ENCODE peak calls at places on chromosomes 13 and 19, in seven cellular contexts. One of them, this sample, is unnamed.

GRCh38 chr13:85419611-85420010 is 379.6 kb downstream of the SLITRK6 start:
- DNase-seq in uterus: no peak
- DNase-seq in CD4-positive, CD25-positive, alpha-beta regulatory T cell: no peak
- DNase-seq in NCI-H1436: no peak
- DNase-seq in Calu3: no peak
- DNase-seq in mucosa of descending colon: no peak
- DNase-seq in midbrain: no peak
- DNase-seq in this sample: no peak

GRCh38 chr19:6066661-6067646 is 43.3 kb downstream of the RFX2 start:
- DNase-seq in uterus: peak; percentile 96
- DNase-seq in CD4-positive, CD25-positive, alpha-beta regulatory T cell: no peak
- DNase-seq in NCI-H1436: peak; percentile 97
- DNase-seq in Calu3: peak; percentile 85
- DNase-seq in mucosa of descending colon: peak; percentile 92
- DNase-seq in midbrain: peak; percentile 41
- DNase-seq in this sample: peak; percentile 95

GRCh38 chr19:30719189-30719990 is 347.2 kb downstream of the ZNF536 start:
- DNase-seq in uterus: peak; percentile 69
- DNase-seq in CD4-positive, CD25-positive, alpha-beta regulatory T cell: no peak
- DNase-seq in NCI-H1436: no peak
- DNase-seq in Calu3: peak; percentile 38
- DNase-seq in mucosa of descending colon: peak; percentile 63
- DNase-seq in midbrain: no peak
- DNase-seq in this sample: no peak

GRCh38 chr13:60754691-60755090 is 357.7 kb downstream of the TDRD3 start:
- DNase-seq in uterus: no peak
- DNase-seq in CD4-positive, CD25-positive, alpha-beta regulatory T cell: no peak
- DNase-seq in NCI-H1436: no peak
- DNase-seq in Calu3: no peak
- DNase-seq in mucosa of descending colon: no peak
- DNase-seq in midbrain: no peak
- DNase-seq in this sample: no peak

GRCh38 chr13:95676100-95676774 is 702 bp upstream of the DNAJC3 start:
- DNase-seq in uterus: no peak
- DNase-seq in CD4-positive, CD25-positive, alpha-beta regulatory T cell: peak; percentile 4
- DNase-seq in NCI-H1436: no peak
- DNase-seq in Calu3: peak; percentile 6
- DNase-seq in mucosa of descending colon: peak; percentile 36
- DNase-seq in midbrain: peak; percentile 31
- DNase-seq in this sample: peak; percentile 13

GRCh38 chr19:29311391-29311790 is 98.4 kb upstream of the UQCRFS1 start:
- DNase-seq in uterus: no peak
- DNase-seq in CD4-positive, CD25-positive, alpha-beta regulatory T cell: no peak
- DNase-seq in NCI-H1436: peak; percentile 84
- DNase-seq in Calu3: no peak
- DNase-seq in mucosa of descending colon: no peak
- DNase-seq in midbrain: no peak
- DNase-seq in this sample: no peak

GRCh38 chr13:30165791-30166190 is 141.6 kb downstream of the KATNAL1 start:
- DNase-seq in uterus: no peak
- DNase-seq in CD4-positive, CD25-positive, alpha-beta regulatory T cell: no peak
- DNase-seq in NCI-H1436: no peak
- DNase-seq in Calu3: no peak
- DNase-seq in mucosa of descending colon: no peak
- DNase-seq in midbrain: peak; percentile 30
- DNase-seq in this sample: peak; percentile 70

GRCh38 chr13:66984241-66984640 is 245.9 kb downstream of the PCDH9 start:
- DNase-seq in uterus: no peak
- DNase-seq in CD4-positive, CD25-positive, alpha-beta regulatory T cell: no peak
- DNase-seq in NCI-H1436: no peak
- DNase-seq in Calu3: no peak
- DNase-seq in mucosa of descending colon: no peak
- DNase-seq in midbrain: no peak
- DNase-seq in this sample: peak; percentile 48

GRCh38 chr19:47427241-47428176 is 8.2 kb upstream of the MEIS3 start:
- DNase-seq in uterus: peak; percentile 81
- DNase-seq in CD4-positive, CD25-positive, alpha-beta regulatory T cell: peak; percentile 58
- DNase-seq in NCI-H1436: peak; percentile 79
- DNase-seq in Calu3: peak; percentile 89
- DNase-seq in mucosa of descending colon: peak; percentile 57
- DNase-seq in midbrain: peak; percentile 35
- DNase-seq in this sample: peak; percentile 26

GRCh38 chr13:49140910-49141611 is 79.1 kb upstream of the MLNR start:
- DNase-seq in uterus: no peak
- DNase-seq in CD4-positive, CD25-positive, alpha-beta regulatory T cell: no peak
- DNase-seq in NCI-H1436: no peak
- DNase-seq in Calu3: no peak
- DNase-seq in mucosa of descending colon: no peak
- DNase-seq in midbrain: no peak
- DNase-seq in this sample: no peak

GRCh38 chr13:41643502-41643901 is 186.2 kb downstream of the RGCC start:
- DNase-seq in uterus: no peak
- DNase-seq in CD4-positive, CD25-positive, alpha-beta regulatory T cell: no peak
- DNase-seq in NCI-H1436: no peak
- DNase-seq in Calu3: no peak
- DNase-seq in mucosa of descending colon: no peak
- DNase-seq in midbrain: no peak
- DNase-seq in this sample: peak; percentile 40

GRCh38 chr13:94028234-94029145 is 451.0 kb downstream of the DCT start:
- DNase-seq in uterus: no peak
- DNase-seq in CD4-positive, CD25-positive, alpha-beta regulatory T cell: no peak
- DNase-seq in NCI-H1436: peak; percentile 78
- DNase-seq in Calu3: no peak
- DNase-seq in mucosa of descending colon: no peak
- DNase-seq in midbrain: peak; percentile 29
- DNase-seq in this sample: no peak

GRCh38 chr13:84903391-84903790 is 895.8 kb downstream of the SLITRK6 start:
- DNase-seq in uterus: no peak
- DNase-seq in CD4-positive, CD25-positive, alpha-beta regulatory T cell: no peak
- DNase-seq in NCI-H1436: no peak
- DNase-seq in Calu3: no peak
- DNase-seq in mucosa of descending colon: no peak
- DNase-seq in midbrain: no peak
- DNase-seq in this sample: no peak

GRCh38 chr13:50911051-50911690 is 1.6 kb downstream of the RNASEH2B start:
- DNase-seq in uterus: no peak
- DNase-seq in CD4-positive, CD25-positive, alpha-beta regulatory T cell: no peak
- DNase-seq in NCI-H1436: no peak
- DNase-seq in Calu3: no peak
- DNase-seq in mucosa of descending colon: no peak
- DNase-seq in midbrain: no peak
- DNase-seq in this sample: no peak

GRCh38 chr13:25990801-25991200 is 61.0 kb downstream of the SHISA2 start:
- DNase-seq in uterus: no peak
- DNase-seq in CD4-positive, CD25-positive, alpha-beta regulatory T cell: no peak
- DNase-seq in NCI-H1436: no peak
- DNase-seq in Calu3: no peak
- DNase-seq in mucosa of descending colon: no peak
- DNase-seq in midbrain: no peak
- DNase-seq in this sample: peak; percentile 14

GRCh38 chr13:23427342-23428182 is 5.9 kb downstream of the SACS start:
- DNase-seq in uterus: peak; percentile 82
- DNase-seq in CD4-positive, CD25-positive, alpha-beta regulatory T cell: no peak
- DNase-seq in NCI-H1436: no peak
- DNase-seq in Calu3: no peak
- DNase-seq in mucosa of descending colon: no peak
- DNase-seq in midbrain: no peak
- DNase-seq in this sample: peak; percentile 73

GRCh38 chr13:23600100-23600499 is 29.9 kb downstream of the TNFRSF19 start:
- DNase-seq in uterus: no peak
- DNase-seq in CD4-positive, CD25-positive, alpha-beta regulatory T cell: no peak
- DNase-seq in NCI-H1436: no peak
- DNase-seq in Calu3: no peak
- DNase-seq in mucosa of descending colon: no peak
- DNase-seq in midbrain: no peak
- DNase-seq in this sample: no peak

GRCh38 chr19:611506-611869 is 21.8 kb downstream of the HCN2 start:
- DNase-seq in uterus: no peak
- DNase-seq in CD4-positive, CD25-positive, alpha-beta regulatory T cell: no peak
- DNase-seq in NCI-H1436: no peak
- DNase-seq in Calu3: no peak
- DNase-seq in mucosa of descending colon: no peak
- DNase-seq in midbrain: no peak
- DNase-seq in this sample: peak; percentile 63

GRCh38 chr19:15456871-15457700 is 7.3 kb downstream of the RASAL3 start:
- DNase-seq in uterus: no peak
- DNase-seq in CD4-positive, CD25-positive, alpha-beta regulatory T cell: no peak
- DNase-seq in NCI-H1436: no peak
- DNase-seq in Calu3: peak; percentile 45
- DNase-seq in mucosa of descending colon: peak; percentile 67
- DNase-seq in midbrain: no peak
- DNase-seq in this sample: no peak

GRCh38 chr13:25365720-25366235 is 6.0 kb upstream of the ATP8A2 start:
- DNase-seq in uterus: no peak
- DNase-seq in CD4-positive, CD25-positive, alpha-beta regulatory T cell: no peak
- DNase-seq in NCI-H1436: no peak
- DNase-seq in Calu3: no peak
- DNase-seq in mucosa of descending colon: no peak
- DNase-seq in midbrain: no peak
- DNase-seq in this sample: no peak

GRCh38 chr19:51749979-51750378 is 1.7 kb downstream of the FPR1 start:
- DNase-seq in uterus: no peak
- DNase-seq in CD4-positive, CD25-positive, alpha-beta regulatory T cell: no peak
- DNase-seq in NCI-H1436: no peak
- DNase-seq in Calu3: no peak
- DNase-seq in mucosa of descending colon: no peak
- DNase-seq in midbrain: no peak
- DNase-seq in this sample: no peak

GRCh38 chr13:35648109-35648508 is 171.6 kb upstream of the MAB21L1 start:
- DNase-seq in uterus: no peak
- DNase-seq in CD4-positive, CD25-positive, alpha-beta regulatory T cell: no peak
- DNase-seq in NCI-H1436: no peak
- DNase-seq in Calu3: no peak
- DNase-seq in mucosa of descending colon: no peak
- DNase-seq in midbrain: no peak
- DNase-seq in this sample: peak; percentile 36

GRCh38 chr13:48888613-48889012 is 87.1 kb upstream of the FNDC3A start:
- DNase-seq in uterus: no peak
- DNase-seq in CD4-positive, CD25-positive, alpha-beta regulatory T cell: no peak
- DNase-seq in NCI-H1436: no peak
- DNase-seq in Calu3: no peak
- DNase-seq in mucosa of descending colon: no peak
- DNase-seq in midbrain: peak; percentile 6
- DNase-seq in this sample: no peak

This sample was measured in fibroblast of gingiva.